ENCODE peak calls at places on chromosome 9, in six cellular contexts. M is foreskin fibroblast; A is endothelial cell; T is CD8-positive, alpha-beta T cell; V is IMR-90; Y is epithelial cell of esophagus. D is an unnamed sample.

GRCh38 chr9:92846662-92847145 is 31.1 kb downstream of the ZNF484 start:
- DNase-seq in M (no peak), A (no peak), T (no peak), V (no peak), Y (no peak), D (no peak)

GRCh38 chr9:16726718-16727451 is 143.6 kb downstream of the BNC2 start:
- DNase-seq in M (peak), A (peak), T (no peak), V (peak), Y (peak), D (no peak)

GRCh38 chr9:749712-750111 is 91.8 kb upstream of the DMRT1 start:
- DNase-seq in M (no peak), A (no peak), T (no peak), V (no peak), Y (no peak), D (no peak)

GRCh38 chr9:87798276-87798833 is 72.4 kb downstream of the CTSL start:
- DNase-seq in M (no peak), A (no peak), T (no peak), V (no peak), Y (no peak), D (no peak)

GRCh38 chr9:127163409-127163808 is 41.0 kb upstream of the ANGPTL2 start:
- DNase-seq in M (peak), A (no peak), T (no peak), V (peak), Y (peak), D (no peak)

GRCh38 chr9:36748322-36748899 is 175.7 kb downstream of the MELK start:
- DNase-seq in M (peak), A (peak), T (peak), V (peak), Y (peak), D (peak)

GRCh38 chr9:98564714-98565113 is 144.0 kb downstream of the GABBR2 start:
- DNase-seq in M (no peak), A (no peak), T (no peak), V (no peak), Y (no peak), D (no peak)

GRCh38 chr9:126407125-126407870 is 80.7 kb downstream of the MVB12B start:
- DNase-seq in M (peak), A (no peak), T (no peak), V (peak), Y (no peak), D (no peak)

GRCh38 chr9:129569506-129570449 is 51.1 kb downstream of the C9orf50 start:
- DNase-seq in M (peak), A (no peak), T (no peak), V (peak), Y (no peak), D (no peak)

GRCh38 chr9:35756743-35757526 is 2.9 kb upstream of the MSMP start:
- DNase-seq in M (peak), A (peak), T (peak), V (no peak), Y (peak), D (peak)

GRCh38 chr9:129938291-129938979 is 103.2 kb downstream of the USP20 start:
- DNase-seq in M (peak), A (no peak), T (no peak), V (peak), Y (no peak), D (no peak)

GRCh38 chr9:16671591-16672137 is 198.8 kb downstream of the BNC2 start:
- DNase-seq in M (peak), A (no peak), T (no peak), V (peak), Y (peak), D (no peak)

GRCh38 chr9:134067904-134068741 is at the start of gene BRD3:
- DNase-seq in M (peak), A (peak), T (peak), V (peak), Y (peak), D (peak)

GRCh38 chr9:109968702-109969450 is 188.9 kb downstream of the PALM2AKAP2 start:
- DNase-seq in M (peak), A (peak), T (no peak), V (peak), Y (peak), D (no peak)
- TF ChIP-seq CTCF in M (peak), A (no peak), T (no peak), V (peak), Y (peak), D (peak)

GRCh38 chr9:111411266-111411665 is 72.9 kb downstream of the ECPAS start:
- DNase-seq in M (no peak), A (no peak), T (no peak), V (no peak), Y (peak), D (no peak)

GRCh38 chr9:111414406-111414805 is 69.8 kb downstream of the ECPAS start:
- DNase-seq in M (no peak), A (no peak), T (no peak), V (no peak), Y (no peak), D (no peak)

GRCh38 chr9:111413996-111414395 is 70.2 kb downstream of the ECPAS start:
- DNase-seq in M (no peak), A (no peak), T (no peak), V (no peak), Y (no peak), D (no peak)

GRCh38 chr9:111407813-111408212 is 76.4 kb downstream of the ECPAS start:
- DNase-seq in M (no peak), A (no peak), T (no peak), V (no peak), Y (no peak), D (no peak)

DNA sequence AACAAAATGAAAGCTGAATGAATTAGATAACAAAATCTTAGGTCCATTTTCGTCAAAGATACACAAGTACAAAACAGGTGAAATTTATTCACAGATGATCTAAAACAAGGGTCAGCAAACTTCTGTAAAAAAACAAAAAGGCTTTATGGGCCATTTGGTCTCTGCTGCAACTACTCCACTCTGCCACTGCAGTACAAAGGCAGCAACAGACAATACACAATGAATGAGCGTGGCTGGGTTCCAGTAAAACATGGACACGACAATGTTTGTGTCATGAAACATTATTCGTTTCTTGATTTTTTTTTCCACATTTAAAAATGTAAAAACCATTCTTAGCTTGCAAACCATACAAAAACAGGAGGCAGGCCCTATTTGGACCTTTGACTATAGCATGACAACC is 71.9 kb downstream of the ECPAS start:
- DNase-seq in M (no peak), A (no peak), T (no peak), V (no peak), Y (no peak), D (no peak)
- TF ChIP-seq CTCF in M (no peak), A (no peak), T (no peak), V (no peak), Y (peak), D (no peak)

GRCh38 chr9:32550046-32550608 is 2.0 kb upstream of the SMIM27 start:
- DNase-seq in M (peak), A (no peak), T (no peak), V (peak), Y (peak), D (no peak)
- TF ChIP-seq CTCF in M (peak), A (no peak), T (no peak), V (peak), Y (peak), D (peak)

GRCh38 chr9:101457003-101457402 is 21.4 kb upstream of the ALDOB start:
- DNase-seq in M (no peak), A (no peak), T (no peak), V (no peak), Y (no peak), D (no peak)
- TF ChIP-seq CTCF in M (no peak), A (no peak), T (no peak), V (no peak), Y (no peak), D (no peak)